ENCODE peak calls at places on chromosomes 6 and 20, in five cellular contexts. V is nephron progenitor cell, T is dorsolateral prefrontal cortex, F is psoas muscle, R is BJ. E is an unnamed sample.

GRCh38 chr20:53748176-53748575 is 154.5 kb upstream of the ZNF217 start:
- DNase-seq in T (no peak), F (no peak), V (no peak), R (no peak), E (no peak)

GRCh38 chr6:47083586-47084047 is 41.5 kb upstream of the ADGRF1 start:
- DNase-seq in R (peak), V (peak), T (no peak), F (peak), E (no peak)

GRCh38 chr6:64520050-64520449 is 884.4 kb downstream of the PHF3 start:
- DNase-seq in T (no peak), R (peak), V (no peak), F (no peak), E (no peak)

GRCh38 chr6:139829557-139829956 is 455.1 kb upstream of the CITED2 start:
- DNase-seq in R (no peak), T (no peak), V (no peak), F (no peak), E (no peak)

GRCh38 chr6:3273707-3274521 is 15.2 kb downstream of the PSMG4 start:
- DNase-seq in T (no peak), V (no peak), F (no peak), R (no peak), E (no peak)

GRCh38 chr6:13761361-13762036 is 49.9 kb upstream of the RANBP9 start:
- DNase-seq in F (no peak), R (peak), T (no peak), V (no peak), E (no peak)

GRCh38 chr20:5149892-5150225 is 23.1 kb downstream of the CDS2 start:
- DNase-seq in F (no peak), R (no peak), T (no peak), V (no peak), E (no peak)

GRCh38 chr6:170151235-170152110 is 139.4 kb downstream of the DLL1 start:
- DNase-seq in T (no peak), V (no peak), F (peak), R (no peak), E (no peak)

GRCh38 chr20:33005132-33005566 is 916 bp upstream of the SUN5 start:
- DNase-seq in R (no peak), T (no peak), F (no peak), V (no peak), E (no peak)

GRCh38 chr6:156752666-156753301 is 24.4 kb upstream of the ARID1B start:
- DNase-seq in R (no peak), T (no peak), V (peak), F (no peak), E (no peak)

DNA sequence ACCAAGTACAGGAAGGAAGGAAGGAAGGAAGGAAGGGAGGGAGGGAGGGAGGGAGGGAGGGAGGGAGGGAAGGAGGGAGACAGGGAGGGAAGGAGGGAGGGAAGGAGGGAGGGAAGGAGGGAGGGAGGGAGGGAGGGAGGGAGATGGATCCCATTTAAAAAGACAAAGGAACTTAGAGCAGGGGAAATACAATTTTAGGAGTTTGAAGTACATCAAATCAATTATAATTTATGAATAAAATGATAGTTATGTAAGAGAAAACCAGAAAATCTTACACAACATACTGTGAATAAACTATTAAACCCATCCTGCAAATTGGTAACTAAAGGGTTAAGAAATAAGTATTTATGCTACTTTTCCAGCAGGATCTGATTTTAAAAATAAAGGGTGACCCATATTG is 475.9 kb downstream of the HDGFL1 start:
- DNase-seq in T (no peak), F (no peak), V (no peak), R (no peak), E (no peak)
- TF ChIP-seq CTCF in T (no peak), F (no peak), V (no peak), R (no peak), E (no peak)

GRCh38 chr20:59931511-59932312 is 1.7 kb downstream of the SYCP2 start:
- DNase-seq in T (no peak), V (no peak), R (no peak), F (no peak), E (no peak)

GRCh38 chr20:59932616-59933295 is 681 bp downstream of the SYCP2 start:
- DNase-seq in T (no peak), R (no peak), F (no peak), V (no peak), E (no peak)

GRCh38 chr20:59933296-59933848 is at the start of gene SYCP2:
- DNase-seq in F (peak), T (no peak), V (peak), R (no peak), E (peak)

GRCh38 chr20:59935457-59936185 is 2.2 kb upstream of the SYCP2 start:
- DNase-seq in R (no peak), T (no peak), V (no peak), F (no peak), E (no peak)

GRCh38 chr20:59933849-59934585 is 580 bp upstream of the SYCP2 start:
- DNase-seq in F (peak), T (peak), V (peak), R (no peak), E (peak)
- TF ChIP-seq CTCF in F (peak), T (peak), V (peak), R (peak), E (peak)

DNA sequence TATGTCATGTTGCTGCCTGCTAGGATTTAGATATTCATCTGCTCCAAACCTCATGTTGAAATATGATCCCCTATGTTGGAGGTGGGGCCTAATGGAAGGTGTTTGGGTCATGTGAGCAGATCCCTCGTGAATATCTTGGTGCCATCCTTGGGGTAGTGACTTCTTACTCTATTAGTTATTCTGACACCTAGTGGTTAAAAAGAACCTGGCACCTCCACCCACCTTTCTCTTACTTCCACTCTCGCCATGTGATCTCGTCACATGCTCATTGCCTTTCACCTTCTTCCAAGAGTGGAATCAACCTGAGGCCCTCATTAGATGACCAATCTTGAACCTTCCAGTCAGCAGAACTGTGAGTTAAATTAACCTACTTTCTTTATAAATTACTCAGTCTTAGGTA is 549.4 kb upstream of the SYNCRIP start:
- DNase-seq in T (no peak), R (no peak), F (no peak), V (no peak), E (no peak)
- TF ChIP-seq CTCF in T (no peak), R (peak), F (no peak), V (peak), E (no peak)

GRCh38 chr6:16184129-16184528 is 54.3 kb upstream of the GMPR start:
- DNase-seq in F (peak), T (no peak), R (no peak), V (no peak), E (peak)
- TF ChIP-seq CTCF in F (peak), T (no peak), R (peak), V (no peak), E (no peak)

GRCh38 chr20:43681468-43681942 is 14.6 kb downstream of the MYBL2 start:
- DNase-seq in R (no peak), F (no peak), V (no peak), T (no peak), E (no peak)
- TF ChIP-seq CTCF in R (peak), F (no peak), V (no peak), T (no peak), E (no peak)

GRCh38 chr6:29376003-29376402 is 912 bp upstream of the OR12D3 start:
- DNase-seq in R (no peak), V (no peak), F (no peak), T (no peak), E (no peak)
- TF ChIP-seq CTCF in R (no peak), V (no peak), F (no peak), T (no peak), E (no peak)

GRCh38 chr20:62643521-62644043 is 1.3 kb downstream of the SLCO4A1 start:
- DNase-seq in V (no peak), F (no peak), T (no peak), R (no peak), E (no peak)

GRCh38 chr20:62644044-62644795 is 1.9 kb downstream of the SLCO4A1 start:
- DNase-seq in T (no peak), V (no peak), F (no peak), R (no peak), E (no peak)

GRCh38 chr20:62642666-62643520 is 590 bp downstream of the SLCO4A1 start:
- DNase-seq in R (no peak), V (peak), T (no peak), F (no peak), E (no peak)

GRCh38 chr20:62640870-62641748 is 1.2 kb upstream of the SLCO4A1 start:
- DNase-seq in R (no peak), T (no peak), F (no peak), V (no peak), E (no peak)

GRCh38 chr20:62641749-62642665 is at the start of gene SLCO4A1:
- DNase-seq in R (no peak), T (peak), V (peak), F (peak), E (no peak)
- TF ChIP-seq CTCF in R (no peak), T (no peak), V (no peak), F (peak), E (no peak)